ENCODE peak calls at places on chromosomes 5 and 9, in six cellular contexts. W, T, C, L, K and X are unnamed samples.

GRCh38 chr5:177447066-177447610 is 524 bp downstream of the PRR7 start:
- DNase-seq in W (no peak), T (peak; percentile 29), C (no peak), L (peak; percentile 85), K (peak; percentile 36), X (no peak)

GRCh38 chr5:44605926-44606325 is 202.8 kb upstream of the MRPS30 start:
- DNase-seq in W (no peak), T (no peak), C (no peak), L (no peak), K (no peak), X (no peak)

GRCh38 chr9:97761879-97762278 is 64.7 kb upstream of the XPA start:
- DNase-seq in W (no peak), T (no peak), C (no peak), L (no peak), K (no peak), X (no peak)

GRCh38 chr5:79990205-79990597 is 861 bp downstream of the MTX3 start:
- DNase-seq in W (no peak), T (no peak), C (peak; percentile 12), L (peak; percentile 13), K (no peak), X (no peak)

GRCh38 chr5:141430332-141431113 is at the start of gene PCDHGA12:
- DNase-seq in W (no peak), T (peak; percentile 87), C (peak; percentile 97), L (no peak), K (peak; percentile 98), X (peak; percentile 50)

GRCh38 chr9:131776473-131776872 is 36.6 kb upstream of the RAPGEF1 start:
- DNase-seq in W (peak; percentile 20), T (peak; percentile 54), C (peak; percentile 52), L (peak; percentile 49), K (peak; percentile 58), X (no peak)

GRCh38 chr5:43572357-43572756 is 15.5 kb upstream of the PAIP1 start:
- DNase-seq in W (no peak), T (no peak), C (peak; percentile 70), L (no peak), K (no peak), X (no peak)

GRCh38 chr9:1879501-1879900 is 135.6 kb upstream of the SMARCA2 start:
- DNase-seq in W (peak; percentile 32), T (no peak), C (no peak), L (peak; percentile 16), K (no peak), X (no peak)

GRCh38 chr5:172707285-172708182 is 63.5 kb downstream of the DUSP1 start:
- DNase-seq in W (no peak), T (peak; percentile 80), C (peak; percentile 52), L (no peak), K (peak; percentile 79), X (no peak)